ENCODE peak calls at places on chromosome 12, in five cellular contexts. O is Peyer's patch, K is GM12864, E is IMR-90, U is A673. Q is an unnamed sample.

GRCh38 chr12:99370742-99371141 is 276.8 kb upstream of the GARIN6 start:
- DNase-seq in O (no peak), K (no peak), E (no peak), U (no peak), Q (no peak)

GRCh38 chr12:12384601-12385321 is 27.9 kb downstream of the BORCS5 start:
- DNase-seq in O (no peak), K (no peak), E (no peak), U (no peak), Q (peak; percentile 42)

GRCh38 chr12:124648710-124649384 is 81.4 kb upstream of the NCOR2 start:
- DNase-seq in O (no peak), K (no peak), E (no peak), U (no peak), Q (no peak)

GRCh38 chr12:123967121-123967586 is 5.5 kb downstream of the CCDC92 start:
- DNase-seq in O (no peak), K (no peak), E (no peak), U (no peak), Q (no peak)

GRCh38 chr12:31005256-31005943 is 68.3 kb upstream of the DDX11 start:
- DNase-seq in O (peak; percentile 40), K (no peak), E (no peak), U (no peak), Q (no peak)

GRCh38 chr12:119171691-119172090 is 7.0 kb upstream of the HSPB8 start:
- DNase-seq in O (no peak), K (no peak), E (no peak), U (no peak), Q (no peak)

GRCh38 chr12:121657305-121658008 is 12.0 kb downstream of the MORN3 start:
- DNase-seq in O (no peak), K (no peak), E (no peak), U (no peak), Q (no peak)

GRCh38 chr12:60072911-60073310 is 477.1 kb downstream of the SLC16A7 start:
- DNase-seq in O (no peak), K (no peak), E (peak; percentile 67), U (peak; percentile 21), Q (no peak)

GRCh38 chr12:68977909-68978610 is 45.1 kb upstream of the CPM start:
- DNase-seq in O (no peak), K (no peak), E (no peak), U (no peak), Q (no peak)

GRCh38 chr12:58481811-58482210 is 438.5 kb downstream of the LRIG3 start:
- DNase-seq in O (no peak), K (no peak), E (no peak), U (peak; percentile 88), Q (no peak)

GRCh38 chr12:97602315-97602714 is 139.7 kb downstream of the RMST start:
- DNase-seq in O (no peak), K (no peak), E (no peak), U (no peak), Q (no peak)

GRCh38 chr12:11555743-11556625 is 93.5 kb upstream of the ETV6 start:
- DNase-seq in O (no peak), K (no peak), E (no peak), U (no peak), Q (peak; percentile 80)

GRCh38 chr12:129790930-129791329 is 112.9 kb downstream of the TMEM132D start:
- DNase-seq in O (no peak), K (no peak), E (no peak), U (no peak), Q (no peak)

GRCh38 chr12:112788205-112788604 is 3.3 kb upstream of the RPH3A start:
- DNase-seq in O (no peak), K (no peak), E (no peak), U (no peak), Q (no peak)

GRCh38 chr12:83276904-83277303 is 590.2 kb downstream of the TMTC2 start:
- DNase-seq in O (no peak), K (no peak), E (no peak), U (no peak), Q (no peak)

GRCh38 chr12:57754411-57755193 is at the start of gene MARCHF9:
- DNase-seq in O (peak; percentile 96), K (peak; percentile 60), E (no peak), U (peak; percentile 75), Q (peak; percentile 56)

GRCh38 chr12:77118696-77119095 is 53.3 kb upstream of the E2F7 start:
- DNase-seq in O (no peak), K (no peak), E (peak; percentile 53), U (no peak), Q (no peak)

GRCh38 chr12:98870521-98870920 is 225.4 kb downstream of the APAF1 start:
- DNase-seq in O (no peak), K (no peak), E (no peak), U (peak; percentile 15), Q (peak; percentile 14)

GRCh38 chr12:50537538-50537919 is 32.7 kb downstream of the DIP2B start:
- DNase-seq in O (no peak), K (no peak), E (peak; percentile 85), U (no peak), Q (no peak)

GRCh38 chr12:51009038-51009437 is 17.1 kb downstream of the SLC11A2 start:
- DNase-seq in O (peak; percentile 89), K (no peak), E (no peak), U (no peak), Q (peak; percentile 26)

GRCh38 chr12:124917135-124917840 is 2.8 kb upstream of the UBC start:
- DNase-seq in O (peak; percentile 98), K (peak; percentile 98), E (peak; percentile 100), U (peak; percentile 100), Q (peak; percentile 100)

GRCh38 chr12:79983969-79984629 is 49.2 kb upstream of the PPP1R12A start:
- DNase-seq in O (no peak), K (no peak), E (peak; percentile 48), U (no peak), Q (no peak)

GRCh38 chr12:81692008-81692407 is 67.1 kb downstream of the PPFIA2 start:
- DNase-seq in O (no peak), K (no peak), E (no peak), U (no peak), Q (no peak)

GRCh38 chr12:121766290-121767039 is 27.0 kb downstream of the RHOF start:
- DNase-seq in O (no peak), K (no peak), E (peak; percentile 10), U (no peak), Q (peak; percentile 45)

GRCh38 chr12:53048033-53048779 is 1.7 kb upstream of the TNS2 start:
- DNase-seq in O (peak; percentile 62), K (no peak), E (no peak), U (peak; percentile 55), Q (no peak)

GRCh38 chr12:38930994-38931393 is 25.6 kb upstream of the CPNE8 start:
- DNase-seq in O (no peak), K (no peak), E (no peak), U (no peak), Q (no peak)

GRCh38 chr12:30687265-30687986 is 8.2 kb downstream of the IPO8 start:
- DNase-seq in O (no peak), K (no peak), E (peak; percentile 31), U (no peak), Q (no peak)

GRCh38 chr12:62983594-62983993 is 48.6 kb upstream of the PPM1H start:
- DNase-seq in O (no peak), K (no peak), E (no peak), U (peak; percentile 8), Q (peak; percentile 8)
- TF ChIP-seq CTCF in O (no peak), K (peak; percentile 26), E (no peak), U (peak; percentile 29), Q (peak; percentile 27)

GRCh38 chr12:108823804-108824203 is 33.6 kb downstream of the SSH1 start:
- DNase-seq in O (no peak), K (no peak), E (no peak), U (no peak), Q (no peak)

GRCh38 chr12:108825205-108825950 is 32.0 kb downstream of the SSH1 start:
- DNase-seq in O (no peak), K (peak; percentile 15), E (peak; percentile 76), U (no peak), Q (peak; percentile 80)

GRCh38 chr12:108826807-108827721 is 30.3 kb downstream of the SSH1 start:
- DNase-seq in O (no peak), K (no peak), E (peak; percentile 60), U (no peak), Q (no peak)

GRCh38 chr12:108827941-108828340 is 29.4 kb downstream of the SSH1 start:
- DNase-seq in O (no peak), K (no peak), E (no peak), U (no peak), Q (no peak)

DNA sequence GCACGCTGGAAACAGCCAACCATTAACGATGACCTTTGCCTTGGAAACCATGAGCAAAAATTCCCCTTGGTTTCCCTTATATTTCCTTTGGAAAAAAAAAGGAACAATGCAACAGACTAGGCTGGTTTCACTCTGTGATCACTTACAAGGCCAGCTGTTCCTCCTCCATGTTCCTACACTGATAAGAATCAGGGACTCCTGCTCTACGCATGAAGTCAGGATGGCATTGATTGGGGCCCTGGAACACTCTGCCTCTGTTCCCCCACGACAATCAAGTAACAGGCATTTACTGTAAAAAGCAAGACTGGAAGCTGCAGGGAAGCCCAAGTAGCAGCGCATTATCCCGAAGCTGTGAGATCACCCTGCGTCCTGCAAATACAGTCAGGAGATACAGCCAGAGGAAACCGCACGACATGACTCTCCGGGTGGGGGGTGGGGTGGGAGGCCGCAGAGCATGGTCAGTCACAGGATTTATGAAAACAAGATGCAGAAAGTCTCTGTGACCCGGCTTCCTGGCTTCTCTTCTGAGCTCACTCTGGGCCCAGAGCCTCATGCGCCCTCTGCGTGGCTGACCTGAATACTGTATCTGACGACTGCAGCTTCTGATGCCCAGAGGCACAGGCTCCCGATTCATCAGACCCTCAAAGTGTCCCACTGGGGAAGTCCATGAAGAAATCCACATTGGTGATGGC is 31.1 kb downstream of the SSH1 start:
- DNase-seq in O (peak; percentile 68), K (no peak), E (peak; percentile 97), U (no peak), Q (peak; percentile 76)
- H3K4me3 ChIP-seq in O (no peak overlapping the region), K (no peak overlapping the region), E (peak overlapping the region; percentile 26), U (no peak overlapping the region), Q (peak overlapping the region; percentile 22)

DNA sequence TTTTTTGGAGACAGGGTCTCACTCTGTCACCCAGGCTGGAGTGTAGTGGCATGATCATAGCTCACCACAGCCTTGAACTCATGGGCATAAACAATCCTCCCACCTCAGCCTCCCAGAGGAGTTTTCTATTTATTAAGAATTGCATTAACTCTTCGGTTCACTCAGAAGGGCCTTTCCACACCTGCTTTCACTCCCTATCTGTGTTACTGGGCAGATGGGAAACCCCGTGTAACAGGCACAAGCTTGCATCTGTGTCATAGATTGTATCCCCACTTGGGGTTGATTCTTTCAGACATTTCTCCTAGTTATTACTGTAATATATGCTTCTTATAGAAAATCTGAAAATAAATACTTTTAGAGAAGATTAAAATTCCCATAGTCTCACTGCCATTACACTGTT is 38.7 kb downstream of the STX2 start:
- DNase-seq in O (no peak), K (no peak), E (no peak), U (no peak), Q (no peak)
- TF ChIP-seq CTCF in O (no peak), K (no peak), E (no peak), U (no peak), Q (no peak)

GRCh38 chr12:14885718-14886201 is at the start of gene MGP:
- DNase-seq in O (peak; percentile 60), K (no peak), E (peak; percentile 18), U (no peak), Q (no peak)

GRCh38 chr12:14880890-14881453 is 4.7 kb downstream of the MGP start:
- DNase-seq in O (no peak), K (no peak), E (no peak), U (peak; percentile 24), Q (no peak)

GRCh38 chr12:14884458-14884878 is 1.2 kb downstream of the MGP start:
- DNase-seq in O (peak; percentile 92), K (peak; percentile 66), E (peak; percentile 72), U (peak; percentile 80), Q (peak; percentile 63)

GRCh38 chr12:14886271-14886670 is 617 bp upstream of the MGP start:
- DNase-seq in O (no peak), K (no peak), E (no peak), U (no peak), Q (no peak)

GRCh38 chr12:14883663-14884062 is 2.0 kb downstream of the MGP start:
- DNase-seq in O (no peak), K (no peak), E (no peak), U (no peak), Q (no peak)
- H3K4me3 ChIP-seq in O (no peak overlapping the region), K (no peak overlapping the region), E (no peak overlapping the region), U (no peak overlapping the region), Q (no peak overlapping the region)

Q was measured in NB4.